ENCODE peak calls at places on chromosomes 4 and X, in seven cellular contexts. E, H, Y, K, S, X and M are unnamed samples.

GRCh38 chr4:3267576-3268394 is 18.8 kb downstream of the MSANTD1 start:
- DNase-seq in E (peak), H (no peak), Y (no peak), K (no peak), S (no peak), X (no peak), M (no peak)

GRCh38 chrX:44400588-44400987 is 57.1 kb upstream of the EFHC2 start:
- DNase-seq in E (no peak), H (no peak), Y (no peak), K (no peak), S (no peak), X (no peak), M (peak)

GRCh38 chr4:145865274-145865941 is 73.2 kb downstream of the ZNF827 start:
- DNase-seq in E (no peak), H (no peak), Y (no peak), K (no peak), S (no peak), X (no peak), M (no peak)

GRCh38 chrX:24027985-24028384 is 999 bp upstream of the KLHL15 start:
- DNase-seq in E (no peak), H (no peak), Y (no peak), K (no peak), S (no peak), X (no peak), M (no peak)

GRCh38 chr4:90958256-90958895 is 831.2 kb downstream of the CCSER1 start:
- DNase-seq in E (no peak), H (no peak), Y (no peak), K (no peak), S (no peak), X (no peak), M (no peak)

GRCh38 chrX:2576793-2577192 is 76.0 kb upstream of the DHRSX start:
- DNase-seq in E (no peak), H (no peak), Y (no peak), K (no peak), S (no peak), X (no peak), M (peak)

GRCh38 chr4:104942990-104943758 is 203.5 kb upstream of the TET2 start:
- DNase-seq in E (no peak), H (no peak), Y (no peak), K (no peak), S (no peak), X (no peak), M (no peak)

GRCh38 chr4:140049924-140050681 is 103.9 kb downstream of the MAML3 start:
- DNase-seq in E (no peak), H (no peak), Y (no peak), K (no peak), S (no peak), X (no peak), M (peak)

GRCh38 chrX:110412971-110413726 is 54.5 kb downstream of the RTL9 start:
- DNase-seq in E (peak), H (peak), Y (peak), K (peak), S (peak), X (peak), M (peak)

GRCh38 chrX:105302246-105302645 is 81.8 kb upstream of the TEX13A start:
- DNase-seq in E (no peak), H (no peak), Y (no peak), K (no peak), S (no peak), X (no peak), M (no peak)

GRCh38 chr4:870951-871350 is 45.0 kb upstream of the CPLX1 start:
- DNase-seq in E (no peak), H (no peak), Y (no peak), K (no peak), S (no peak), X (no peak), M (no peak)

GRCh38 chrX:7972586-7972985 is 45.4 kb upstream of the PNPLA4 start:
- DNase-seq in E (no peak), H (no peak), Y (no peak), K (no peak), S (no peak), X (no peak), M (peak)

GRCh38 chr4:127533028-127533700 is 99.6 kb upstream of the INTU start:
- DNase-seq in E (no peak), H (no peak), Y (no peak), K (peak), S (peak), X (no peak), M (no peak)

GRCh38 chrX:70087857-70088256 is 25.6 kb downstream of the OTUD6A start:
- DNase-seq in E (peak), H (no peak), Y (no peak), K (no peak), S (no peak), X (no peak), M (peak)

GRCh38 chrX:132737743-132738142 is 220.7 kb downstream of the HS6ST2 start:
- DNase-seq in E (no peak), H (peak), Y (no peak), K (peak), S (no peak), X (peak), M (no peak)

GRCh38 chr4:182729527-182729926 is 187.7 kb downstream of the DCTD start:
- DNase-seq in E (no peak), H (no peak), Y (no peak), K (no peak), S (no peak), X (no peak), M (no peak)